ENCODE peak calls at places on chromosomes 3 and 15, in five cellular contexts. P, A, M, B and U are unnamed samples.
A peak's percentile ranks its signal among the peaks of the same experiment; 100 is the strongest.

GRCh38 chr15:84904409-84904808 is 19.9 kb downstream of the SLC28A1 start:
- DNase-seq in P (no peak), A (no peak), M (no peak), B (no peak), U (no peak)

GRCh38 chr15:85545185-85545584 is 164.8 kb downstream of the AKAP13 start:
- DNase-seq in P (no peak), A (no peak), M (no peak), B (no peak), U (no peak)

GRCh38 chr3:13937131-13937530 is 57.3 kb upstream of the WNT7A start:
- DNase-seq in P (no peak), A (no peak), M (no peak), B (no peak), U (no peak)

GRCh38 chr3:107838196-107838595 is 252.6 kb downstream of the CD47 start:
- DNase-seq in P (no peak), A (no peak), M (no peak), B (no peak), U (no peak)

GRCh38 chr15:45231864-45232562 is 20.0 kb upstream of the SLC28A2 start:
- DNase-seq in P (no peak), A (no peak), M (no peak), B (no peak), U (no peak)

GRCh38 chr15:98774756-98775497 is 126.6 kb downstream of the IGF1R start:
- DNase-seq in P (no peak), A (no peak), M (no peak), B (no peak), U (no peak)

GRCh38 chr15:57153140-57153539 is 223.2 kb upstream of the CGNL1 start:
- DNase-seq in P (no peak), A (no peak), M (no peak), B (no peak), U (no peak)

GRCh38 chr3:23489338-23490158 is 286.4 kb downstream of the UBE2E2 start:
- DNase-seq in P (no peak), A (no peak), M (no peak), B (no peak), U (no peak)

GRCh38 chr15:98920091-98920880 is 87.3 kb downstream of the PGPEP1L start:
- DNase-seq in P (no peak), A (no peak), M (no peak), B (no peak), U (no peak)

DNA sequence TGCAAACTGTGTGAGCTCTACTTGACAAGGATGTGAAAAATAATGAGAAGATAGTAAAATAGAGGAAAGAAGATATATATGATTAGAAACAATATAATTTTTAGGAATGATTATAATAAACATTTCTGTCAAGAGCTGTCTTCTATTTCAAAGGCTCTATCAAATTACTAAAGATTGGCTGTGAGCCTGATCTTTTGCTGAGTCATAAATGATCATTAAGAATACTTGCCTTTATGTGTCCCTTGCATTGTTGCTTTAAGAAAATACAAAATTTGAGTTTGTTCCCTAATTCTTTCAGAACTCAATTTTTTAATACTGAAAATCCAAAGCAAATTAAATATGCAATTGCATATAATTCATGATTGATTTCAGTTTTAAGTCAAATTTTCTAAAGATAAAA is 174.1 kb downstream of the NEK10 start:
- DNase-seq in P (no peak), A (no peak), M (no peak), B (no peak), U (no peak)
- H3K4me1 ChIP-seq in P (no peaks in the 10 kb centered on the region), A (no peaks in the 10 kb centered on the region), M (peaks cover 14% of the 10 kb centered on the region), B (no peaks in the 10 kb centered on the region), U (no peaks in the 10 kb centered on the region)

DNA sequence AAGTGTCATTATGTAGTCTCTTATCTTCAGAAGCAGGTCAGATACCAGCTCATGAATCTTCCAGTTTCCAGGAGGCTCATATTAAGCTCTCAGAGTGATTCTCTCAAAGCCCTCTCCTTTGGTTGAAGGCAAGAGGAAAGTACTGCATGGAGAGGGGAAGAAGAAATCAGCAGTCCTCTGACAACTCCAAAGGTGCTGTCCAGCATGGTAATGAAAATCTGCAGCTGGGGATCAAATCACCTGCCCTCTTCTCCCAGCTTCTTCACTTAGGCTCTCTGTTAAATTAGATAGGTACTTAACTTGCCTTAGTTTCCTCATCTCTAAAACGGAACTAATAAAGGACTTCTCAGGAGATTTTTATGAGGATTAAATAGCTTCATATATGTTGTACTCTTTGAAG is 738.8 kb upstream of the GOLIM4 start:
- DNase-seq in P (no peak), A (no peak), M (no peak), B (no peak), U (no peak)
- H3K4me1 ChIP-seq in P (no peaks in the 10 kb centered on the region), A (no peaks in the 10 kb centered on the region), M (no peaks in the 10 kb centered on the region), B (no peaks in the 10 kb centered on the region), U (no peaks in the 10 kb centered on the region)

GRCh38 chr3:113405180-113405579 is 36.1 kb downstream of the CFAP44 start:
- DNase-seq in P (no peak), A (no peak), M (no peak), B (no peak), U (no peak)
- H3K4me1 ChIP-seq in P (no peaks in the 10 kb centered on the region), A (no peaks in the 10 kb centered on the region), M (no peaks in the 10 kb centered on the region), B (no peaks in the 10 kb centered on the region), U (no peaks in the 10 kb centered on the region)

GRCh38 chr15:74013374-74013893 is 18.9 kb downstream of the PML start:
- DNase-seq in P (no peak), A (no peak), M (no peak), B (no peak), U (no peak)

GRCh38 chr15:74008901-74009300 is 14.4 kb downstream of the PML start:
- DNase-seq in P (no peak), A (no peak), M (no peak), B (no peak), U (no peak)

GRCh38 chr15:74011610-74012009 is 17.1 kb downstream of the PML start:
- DNase-seq in P (peak; percentile 42), A (no peak), M (no peak), B (peak; percentile 83), U (no peak)

GRCh38 chr15:74007820-74008371 is 13.4 kb downstream of the PML start:
- DNase-seq in P (no peak), A (peak; percentile 48), M (no peak), B (no peak), U (no peak)

GRCh38 chr15:74010929-74011540 is 16.5 kb downstream of the PML start:
- DNase-seq in P (no peak), A (peak; percentile 0), M (no peak), B (no peak), U (no peak)
- H3K4me1 ChIP-seq in P (peaks cover 35% of the 10 kb centered on the region), A (no peaks in the 10 kb centered on the region), M (peaks cover 32% of the 10 kb centered on the region), B (peaks cover 18% of the 10 kb centered on the region), U (peaks cover 16% of the 10 kb centered on the region)